ENCODE peak calls at places on chromosomes 5 and 9, in five cellular contexts. One of them, this sample, is unnamed.
A peak's percentile ranks its signal among the peaks of the same experiment; 100 is the strongest.

GRCh38 chr5:10254686-10255085 is 4.6 kb downstream of the CCT5 start:
- DNase-seq in OCI-LY7: no peak
- DNase-seq in psoas muscle: no peak
- DNase-seq in A549: no peak
- DNase-seq in Peyer's patch: no peak
- DNase-seq in this sample: no peak

GRCh38 chr5:129972774-129973173 is 68.5 kb downstream of the CHSY3 start:
- DNase-seq in OCI-LY7: no peak
- DNase-seq in psoas muscle: no peak
- DNase-seq in A549: no peak
- DNase-seq in Peyer's patch: no peak
- DNase-seq in this sample: no peak

GRCh38 chr5:119323630-119324000 is 32.2 kb upstream of the TNFAIP8 start:
- DNase-seq in OCI-LY7: no peak
- DNase-seq in psoas muscle: no peak
- DNase-seq in A549: peak; percentile 40
- DNase-seq in Peyer's patch: no peak
- DNase-seq in this sample: no peak

GRCh38 chr9:71760901-71761300 is 7.4 kb downstream of the CEMIP2 start:
- DNase-seq in OCI-LY7: no peak
- DNase-seq in psoas muscle: peak; percentile 23
- DNase-seq in A549: peak; percentile 49
- DNase-seq in Peyer's patch: no peak
- DNase-seq in this sample: no peak

GRCh38 chr5:72611111-72611724 is 104.0 kb upstream of the ZNF366 start:
- DNase-seq in OCI-LY7: peak; percentile 57
- DNase-seq in psoas muscle: peak; percentile 78
- DNase-seq in A549: peak; percentile 74
- DNase-seq in Peyer's patch: peak; percentile 37
- DNase-seq in this sample: peak; percentile 28

GRCh38 chr9:37801287-37801850 is 772 bp downstream of the DCAF10 start:
- DNase-seq in OCI-LY7: peak; percentile 52
- DNase-seq in psoas muscle: peak; percentile 31
- DNase-seq in A549: peak; percentile 12
- DNase-seq in Peyer's patch: peak; percentile 20
- DNase-seq in this sample: no peak

GRCh38 chr5:51890435-51891116 is 507.3 kb downstream of the ISL1 start:
- DNase-seq in OCI-LY7: no peak
- DNase-seq in psoas muscle: no peak
- DNase-seq in A549: no peak
- DNase-seq in Peyer's patch: no peak
- DNase-seq in this sample: no peak

GRCh38 chr5:124402144-124402581 is 344.3 kb downstream of the ZNF608 start:
- DNase-seq in OCI-LY7: no peak
- DNase-seq in psoas muscle: no peak
- DNase-seq in A549: peak; percentile 26
- DNase-seq in Peyer's patch: no peak
- DNase-seq in this sample: no peak

GRCh38 chr9:630817-631216 is 210.7 kb upstream of the DMRT1 start:
- DNase-seq in OCI-LY7: no peak
- DNase-seq in psoas muscle: no peak
- DNase-seq in A549: no peak
- DNase-seq in Peyer's patch: no peak
- DNase-seq in this sample: no peak

DNA sequence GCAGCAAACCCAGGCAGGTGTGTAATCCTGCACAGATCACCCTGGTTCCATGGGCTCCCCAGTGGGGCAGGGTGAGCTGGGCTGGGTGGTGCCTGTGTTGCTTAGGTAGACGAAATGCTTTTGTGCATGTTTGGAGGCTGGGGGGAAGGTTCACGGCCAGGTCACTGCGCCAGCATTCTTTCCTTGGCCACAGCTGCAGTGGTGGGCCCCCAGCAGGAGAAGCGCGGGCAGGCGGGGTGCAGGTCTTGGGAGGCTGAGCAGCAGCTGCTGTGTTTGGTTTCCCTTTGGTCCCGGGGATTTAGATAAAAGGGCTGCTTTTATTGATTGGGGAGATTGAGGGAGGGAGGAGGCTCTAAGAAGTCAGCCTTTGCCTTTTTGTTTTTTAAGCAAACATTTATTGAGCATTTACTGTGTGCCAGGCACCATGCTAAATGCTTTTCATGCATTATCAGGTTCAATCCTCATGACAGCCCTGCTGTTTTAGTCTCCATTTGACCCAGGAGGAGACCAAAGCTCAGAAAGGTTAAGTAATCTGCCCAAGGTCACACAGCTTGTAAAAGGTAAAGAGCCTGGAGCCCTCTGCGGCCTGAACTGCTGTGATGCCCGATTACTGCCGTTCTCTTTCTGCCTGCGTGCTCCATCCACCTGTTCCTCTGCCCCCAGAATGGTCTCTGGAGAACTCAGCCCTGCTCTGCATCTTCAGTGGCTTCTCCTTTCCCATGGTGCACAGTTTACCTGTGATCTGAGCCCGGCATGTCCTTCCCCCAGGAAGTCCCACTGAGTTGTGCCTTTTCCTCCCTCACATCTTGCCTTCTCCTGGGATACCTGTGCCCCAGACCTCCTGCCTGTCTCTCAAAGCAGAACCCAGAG is 94.4 kb downstream of the MACROH2A1 start:
- DNase-seq in OCI-LY7: no peak
- DNase-seq in psoas muscle: no peak
- DNase-seq in A549: no peak
- DNase-seq in Peyer's patch: no peak
- DNase-seq in this sample: no peak
- H3K4me3 ChIP-seq in OCI-LY7: no peak overlapping the region
- H3K4me3 ChIP-seq in psoas muscle: no peak overlapping the region
- H3K4me3 ChIP-seq in A549: no peak overlapping the region
- H3K4me3 ChIP-seq in Peyer's patch: no peak overlapping the region
- H3K4me3 ChIP-seq in this sample: no peak overlapping the region

GRCh38 chr5:28269978-28270377 is 1231.6 kb upstream of the CDH9 start:
- DNase-seq in OCI-LY7: no peak
- DNase-seq in psoas muscle: no peak
- DNase-seq in A549: no peak
- DNase-seq in Peyer's patch: no peak
- DNase-seq in this sample: peak; percentile 12
- H3K4me3 ChIP-seq in OCI-LY7: no peak overlapping the region
- H3K4me3 ChIP-seq in psoas muscle: no peak overlapping the region
- H3K4me3 ChIP-seq in A549: no peak overlapping the region
- H3K4me3 ChIP-seq in Peyer's patch: no peak overlapping the region
- H3K4me3 ChIP-seq in this sample: no peak overlapping the region

DNA sequence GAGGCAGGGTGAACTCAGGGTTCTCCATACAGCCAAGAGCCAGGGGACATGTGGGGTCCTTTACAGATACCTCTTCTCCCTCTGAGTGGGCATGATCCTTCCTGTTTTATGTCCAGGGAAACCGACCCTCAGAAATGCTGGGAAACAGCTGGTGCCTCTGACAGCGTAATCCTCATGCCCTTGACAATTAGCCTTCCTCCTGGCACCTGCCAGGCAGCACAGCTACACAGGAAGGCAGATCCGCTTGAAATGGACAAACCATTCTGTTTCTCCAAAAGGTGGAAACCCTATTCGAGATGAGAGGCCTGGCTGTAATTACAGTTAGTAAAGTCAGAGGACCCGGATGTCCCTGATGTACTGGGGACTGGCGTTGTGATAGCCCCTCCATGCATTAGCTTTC is 7.2 kb downstream of the ERGIC1 start:
- DNase-seq in OCI-LY7: no peak
- DNase-seq in psoas muscle: no peak
- DNase-seq in A549: no peak
- DNase-seq in Peyer's patch: no peak
- DNase-seq in this sample: no peak
- H3K4me3 ChIP-seq in OCI-LY7: no peak overlapping the region
- H3K4me3 ChIP-seq in psoas muscle: no peak overlapping the region
- H3K4me3 ChIP-seq in A549: no peak overlapping the region
- H3K4me3 ChIP-seq in Peyer's patch: no peak overlapping the region
- H3K4me3 ChIP-seq in this sample: no peak overlapping the region

DNA sequence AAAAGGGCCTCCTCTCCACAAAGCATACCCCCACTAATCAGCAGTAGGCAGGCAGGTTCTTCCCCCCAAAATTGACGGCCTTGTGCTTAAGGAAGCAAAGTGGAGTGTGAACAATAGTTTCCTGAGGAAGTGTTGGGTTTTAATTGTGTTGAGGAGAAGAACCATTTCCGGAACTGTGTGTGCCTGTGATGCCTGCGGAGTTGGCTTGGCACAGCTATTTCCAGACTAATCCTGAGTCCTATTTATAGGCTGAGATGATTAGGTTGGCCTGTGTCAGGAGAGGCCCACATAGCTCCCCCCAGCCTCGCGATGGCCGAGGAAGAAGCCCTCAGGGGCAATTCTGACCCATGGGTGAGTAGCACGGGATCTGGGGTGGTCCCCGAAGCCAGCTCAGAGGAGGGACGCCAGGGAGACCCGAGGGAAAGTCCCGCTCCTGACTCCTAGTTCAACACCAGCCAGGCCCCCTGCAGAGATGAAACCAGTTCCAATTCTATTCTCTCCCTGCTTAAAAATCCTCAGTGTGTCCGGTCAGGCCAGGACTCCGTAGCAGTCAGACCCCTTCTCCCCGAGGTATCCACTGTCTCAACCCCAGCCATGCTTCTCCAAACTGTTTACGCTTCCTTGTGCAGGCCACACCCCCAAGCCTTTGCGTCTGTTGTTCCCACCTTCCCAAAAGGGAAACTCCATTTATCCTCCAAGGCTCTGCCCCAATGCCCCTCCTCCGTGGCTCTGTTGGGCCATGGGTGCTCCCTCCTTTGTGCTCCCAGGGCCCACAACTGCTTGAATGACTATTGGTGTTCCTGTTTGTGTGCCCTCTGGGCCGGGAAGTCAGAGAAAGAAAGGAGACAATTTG is 18.1 kb downstream of the GSN start:
- DNase-seq in OCI-LY7: no peak
- DNase-seq in psoas muscle: peak; percentile 68
- DNase-seq in A549: peak; percentile 83
- DNase-seq in Peyer's patch: no peak
- DNase-seq in this sample: no peak
- H3K4me3 ChIP-seq in OCI-LY7: no peak overlapping the region
- H3K4me3 ChIP-seq in psoas muscle: peak overlapping the region; percentile 57
- H3K4me3 ChIP-seq in A549: peak overlapping the region; percentile 18
- H3K4me3 ChIP-seq in Peyer's patch: peak overlapping the region; percentile 28
- H3K4me3 ChIP-seq in this sample: no peak overlapping the region

DNA sequence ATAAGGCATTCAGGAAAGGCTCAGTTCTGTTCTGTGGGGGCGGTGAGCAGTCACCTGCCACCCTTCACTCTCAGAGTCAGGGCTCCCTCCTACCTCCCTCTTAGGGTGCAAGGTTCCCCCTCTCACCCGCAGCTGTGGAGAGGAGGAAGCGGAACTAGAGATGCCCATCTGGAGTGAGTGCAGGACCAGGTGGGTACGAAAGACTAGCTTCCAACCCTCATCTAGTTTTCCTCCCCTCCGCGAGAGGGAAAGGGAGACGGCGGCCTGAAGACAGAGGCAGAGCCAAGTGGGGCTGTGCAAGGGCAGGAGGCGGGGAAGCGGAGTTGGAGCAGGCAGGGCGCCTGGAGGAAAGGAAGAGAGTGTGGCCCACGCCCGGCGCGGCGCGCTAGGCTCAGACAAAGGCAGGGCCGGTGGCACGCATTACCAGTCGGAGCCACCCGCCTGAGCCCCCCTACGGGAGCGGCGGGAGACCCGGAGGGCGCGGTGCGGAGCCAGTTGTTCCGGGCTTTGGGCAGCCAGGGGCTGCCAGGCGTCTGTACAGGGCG is 7.3 kb downstream of the PRR7 start:
- DNase-seq in OCI-LY7: peak; percentile 68
- DNase-seq in psoas muscle: no peak
- DNase-seq in A549: no peak
- DNase-seq in Peyer's patch: peak; percentile 61
- DNase-seq in this sample: no peak
- H3K4me3 ChIP-seq in OCI-LY7: peak overlapping the region; percentile 76
- H3K4me3 ChIP-seq in psoas muscle: peak overlapping the region; percentile 70
- H3K4me3 ChIP-seq in A549: peak overlapping the region; percentile 61
- H3K4me3 ChIP-seq in Peyer's patch: peak overlapping the region; percentile 71
- H3K4me3 ChIP-seq in this sample: peak overlapping the region; percentile 68

DNA sequence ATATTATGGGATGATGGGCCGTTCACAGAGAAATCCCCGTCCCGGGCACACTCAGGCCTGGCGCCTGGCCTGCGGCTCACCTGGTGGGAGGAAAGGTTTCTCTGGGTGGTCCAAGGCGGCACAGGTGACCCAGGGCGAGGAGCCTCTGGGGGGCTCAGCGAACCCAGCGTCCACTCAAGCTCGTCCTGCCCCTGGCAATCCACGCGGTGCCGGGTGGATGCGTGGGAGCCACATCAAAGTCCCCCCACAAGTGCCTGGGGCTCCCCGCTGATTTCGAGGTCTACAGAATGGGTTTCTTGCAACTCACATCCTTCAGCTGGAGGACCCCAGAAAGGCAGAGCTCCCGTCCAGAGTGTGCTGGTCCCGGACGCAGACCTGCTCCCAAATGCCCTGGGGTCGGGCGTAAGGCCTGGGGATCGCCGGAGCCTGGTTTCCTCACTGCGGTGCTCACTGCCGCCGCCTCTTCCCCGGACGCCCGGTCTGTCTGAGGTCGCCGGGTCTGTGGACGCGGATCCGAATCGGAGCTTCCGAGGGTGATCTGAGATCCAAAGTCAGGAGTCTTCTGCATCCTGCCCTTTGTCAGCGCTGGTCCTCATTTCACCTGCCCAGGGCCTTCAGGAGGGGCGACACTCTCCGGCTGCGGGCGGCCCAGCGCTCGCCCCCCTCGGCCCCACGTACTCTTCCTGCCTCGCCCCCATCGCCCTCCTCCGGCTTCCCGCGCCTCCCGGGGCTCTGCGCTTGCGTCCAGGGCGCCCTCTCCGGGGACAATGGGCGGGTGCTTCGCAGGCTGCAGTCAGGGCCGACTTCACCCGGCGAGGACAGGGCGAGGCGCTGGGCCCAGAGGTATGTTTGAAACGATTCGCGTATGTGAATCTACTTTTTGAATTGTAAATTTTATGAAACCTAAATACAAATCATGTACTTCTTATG is 20.0 kb upstream of the RUFY1 start:
- DNase-seq in OCI-LY7: no peak
- DNase-seq in psoas muscle: peak; percentile 60
- DNase-seq in A549: peak; percentile 29
- DNase-seq in Peyer's patch: peak; percentile 77
- DNase-seq in this sample: no peak
- H3K4me3 ChIP-seq in OCI-LY7: no peak overlapping the region
- H3K4me3 ChIP-seq in psoas muscle: peak overlapping the region; percentile 62
- H3K4me3 ChIP-seq in A549: no peak overlapping the region
- H3K4me3 ChIP-seq in Peyer's patch: peak overlapping the region; percentile 54
- H3K4me3 ChIP-seq in this sample: no peak overlapping the region

GRCh38 chr5:172450453-172450852 is 3.9 kb downstream of the SH3PXD2B start:
- DNase-seq in OCI-LY7: no peak
- DNase-seq in psoas muscle: no peak
- DNase-seq in A549: no peak
- DNase-seq in Peyer's patch: no peak
- DNase-seq in this sample: no peak

GRCh38 chr5:172448999-172449398 is 5.3 kb downstream of the SH3PXD2B start:
- DNase-seq in OCI-LY7: no peak
- DNase-seq in psoas muscle: no peak
- DNase-seq in A549: no peak
- DNase-seq in Peyer's patch: no peak
- DNase-seq in this sample: no peak

GRCh38 chr5:172445866-172446265 is 8.5 kb downstream of the SH3PXD2B start:
- DNase-seq in OCI-LY7: no peak
- DNase-seq in psoas muscle: no peak
- DNase-seq in A549: no peak
- DNase-seq in Peyer's patch: no peak
- DNase-seq in this sample: no peak

GRCh38 chr5:172446336-172447051 is 7.8 kb downstream of the SH3PXD2B start:
- DNase-seq in OCI-LY7: no peak
- DNase-seq in psoas muscle: peak; percentile 33
- DNase-seq in A549: no peak
- DNase-seq in Peyer's patch: no peak
- DNase-seq in this sample: no peak

GRCh38 chr5:172447646-172448365 is 6.5 kb downstream of the SH3PXD2B start:
- DNase-seq in OCI-LY7: no peak
- DNase-seq in psoas muscle: no peak
- DNase-seq in A549: no peak
- DNase-seq in Peyer's patch: no peak
- DNase-seq in this sample: no peak
- H3K4me3 ChIP-seq in OCI-LY7: no peak overlapping the region
- H3K4me3 ChIP-seq in psoas muscle: no peak overlapping the region
- H3K4me3 ChIP-seq in A549: no peak overlapping the region
- H3K4me3 ChIP-seq in Peyer's patch: no peak overlapping the region
- H3K4me3 ChIP-seq in this sample: no peak overlapping the region

This sample was measured in Jurkat, Clone E6-1.